ENCODE peak calls at places on chromosome 10, in four cellular contexts. One of them, this sample, is unnamed.

GRCh38 chr10:88897019-88897853 is 17.2 kb downstream of the STAMBPL1 start:
- DNase-seq in H9: no peak
- DNase-seq in H1: no peak
- DNase-seq in neuronal stem cell: no peak
- DNase-seq in this sample: peak

GRCh38 chr10:24208661-24209420 is at the start of gene KIAA1217:
- DNase-seq in H9: peak
- DNase-seq in H1: peak
- DNase-seq in neuronal stem cell: peak
- DNase-seq in this sample: peak

GRCh38 chr10:37734971-37735370 is 122.4 kb downstream of the ZNF248 start:
- DNase-seq in H9: no peak
- DNase-seq in H1: no peak
- DNase-seq in neuronal stem cell: no peak
- DNase-seq in this sample: no peak

GRCh38 chr10:71857934-71858890 is 7.2 kb upstream of the PSAP start:
- DNase-seq in H9: no peak
- DNase-seq in H1: no peak
- DNase-seq in neuronal stem cell: no peak
- DNase-seq in this sample: no peak

GRCh38 chr10:102247724-102248123 is 2.4 kb downstream of the GBF1 start:
- DNase-seq in H9: no peak
- DNase-seq in H1: no peak
- DNase-seq in neuronal stem cell: no peak
- DNase-seq in this sample: no peak

GRCh38 chr10:124264711-124265390 is 153.9 kb downstream of the OAT start:
- DNase-seq in H9: no peak
- DNase-seq in H1: no peak
- DNase-seq in neuronal stem cell: no peak
- DNase-seq in this sample: no peak

GRCh38 chr10:59626523-59626869 is 83.2 kb downstream of the SLC16A9 start:
- DNase-seq in H9: no peak
- DNase-seq in H1: no peak
- DNase-seq in neuronal stem cell: no peak
- DNase-seq in this sample: no peak

GRCh38 chr10:49037187-49037586 is 78.1 kb downstream of the VSTM4 start:
- DNase-seq in H9: no peak
- DNase-seq in H1: no peak
- DNase-seq in neuronal stem cell: no peak
- DNase-seq in this sample: no peak

GRCh38 chr10:266974-267425 is 131.7 kb downstream of the ZMYND11 start:
- DNase-seq in H9: no peak
- DNase-seq in H1: no peak
- DNase-seq in neuronal stem cell: no peak
- DNase-seq in this sample: peak

GRCh38 chr10:44962870-44963738 is 3.5 kb downstream of the RASSF4 start:
- DNase-seq in H9: peak
- DNase-seq in H1: peak
- DNase-seq in neuronal stem cell: no peak
- DNase-seq in this sample: peak

GRCh38 chr10:60021324-60021723 is 115.0 kb upstream of the CCDC6 start:
- DNase-seq in H9: no peak
- DNase-seq in H1: no peak
- DNase-seq in neuronal stem cell: no peak
- DNase-seq in this sample: no peak

GRCh38 chr10:78981257-78981969 is 87.4 kb upstream of the ZMIZ1 start:
- DNase-seq in H9: no peak
- DNase-seq in H1: no peak
- DNase-seq in neuronal stem cell: no peak
- DNase-seq in this sample: no peak

GRCh38 chr10:64090865-64091264 is 569.7 kb downstream of the REEP3 start:
- DNase-seq in H9: no peak
- DNase-seq in H1: no peak
- DNase-seq in neuronal stem cell: no peak
- DNase-seq in this sample: no peak

GRCh38 chr10:7561216-7561893 is 105.4 kb downstream of the ITIH5 start:
- DNase-seq in H9: peak
- DNase-seq in H1: peak
- DNase-seq in neuronal stem cell: no peak
- DNase-seq in this sample: no peak

GRCh38 chr10:126957111-126957510 is 51.9 kb downstream of the DOCK1 start:
- DNase-seq in H9: no peak
- DNase-seq in H1: no peak
- DNase-seq in neuronal stem cell: no peak
- DNase-seq in this sample: no peak
- H2BK12ac ChIP-seq in H9: no peak
- H2BK12ac ChIP-seq in H1: no peak
- H2BK12ac ChIP-seq in neuronal stem cell: no peak
- H2BK12ac ChIP-seq in this sample: no peak

GRCh38 chr10:5481121-5481520 is 18.2 kb downstream of the CALML5 start:
- DNase-seq in H9: no peak
- DNase-seq in H1: no peak
- DNase-seq in neuronal stem cell: no peak
- DNase-seq in this sample: no peak
- H2BK12ac ChIP-seq in H9: no peak
- H2BK12ac ChIP-seq in H1: peak
- H2BK12ac ChIP-seq in neuronal stem cell: peak
- H2BK12ac ChIP-seq in this sample: no peak

DNA sequence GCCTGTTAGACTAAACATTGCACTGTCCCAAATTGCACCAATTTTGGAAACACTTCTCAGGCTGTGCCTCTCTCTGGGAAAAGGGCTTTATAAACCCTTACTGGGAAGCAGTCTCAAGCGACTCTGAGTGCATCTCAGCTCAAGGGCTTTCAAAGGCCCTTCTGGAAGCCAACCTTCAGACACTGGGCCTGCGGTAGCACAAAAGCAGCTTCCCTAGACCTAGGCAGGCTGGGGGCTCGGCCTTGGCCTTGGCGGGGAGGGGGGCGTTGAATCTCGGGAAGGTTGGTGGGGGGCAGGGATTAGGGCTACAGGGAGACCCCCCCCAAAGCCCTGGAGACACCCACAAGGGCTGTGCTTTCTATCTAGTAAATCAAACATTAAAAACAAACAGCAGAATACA is 298.0 kb downstream of the GFRA1 start:
- DNase-seq in H9: no peak
- DNase-seq in H1: no peak
- DNase-seq in neuronal stem cell: no peak
- DNase-seq in this sample: no peak
- H2BK12ac ChIP-seq in H9: no peak
- H2BK12ac ChIP-seq in H1: no peak
- H2BK12ac ChIP-seq in neuronal stem cell: no peak
- H2BK12ac ChIP-seq in this sample: no peak

DNA sequence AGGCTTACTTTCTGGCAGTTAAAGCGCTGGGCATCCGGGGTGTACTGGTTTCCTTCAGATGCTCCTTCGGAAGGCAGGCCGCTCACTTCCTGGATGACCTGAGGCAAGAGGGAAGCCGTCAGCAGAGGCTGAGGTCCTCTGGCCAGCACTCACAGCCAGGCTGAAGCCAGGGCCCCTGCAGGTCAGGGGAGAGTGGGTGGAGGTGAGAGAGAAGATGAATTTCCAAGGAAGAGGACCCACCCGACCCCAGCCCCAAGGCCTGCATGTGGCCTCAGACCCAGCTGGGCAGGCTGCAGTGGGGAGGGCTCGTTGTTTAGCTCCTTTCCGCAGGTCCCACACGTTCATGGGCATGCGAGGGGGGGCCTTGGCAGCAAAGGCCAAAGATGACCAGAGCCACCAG is 71.3 kb downstream of the VWA2 start:
- DNase-seq in H9: no peak
- DNase-seq in H1: no peak
- DNase-seq in neuronal stem cell: no peak
- DNase-seq in this sample: no peak
- H2BK12ac ChIP-seq in H9: no peak
- H2BK12ac ChIP-seq in H1: no peak
- H2BK12ac ChIP-seq in neuronal stem cell: peak
- H2BK12ac ChIP-seq in this sample: no peak

GRCh38 chr10:43689618-43689954 is 40.9 kb upstream of the ZNF32 start:
- DNase-seq in H9: peak
- DNase-seq in H1: no peak
- DNase-seq in neuronal stem cell: no peak
- DNase-seq in this sample: no peak
- H2BK12ac ChIP-seq in H9: no peak
- H2BK12ac ChIP-seq in H1: peak
- H2BK12ac ChIP-seq in neuronal stem cell: no peak
- H2BK12ac ChIP-seq in this sample: peak

GRCh38 chr10:3760083-3760482 is 24.9 kb downstream of the KLF6 start:
- DNase-seq in H9: no peak
- DNase-seq in H1: no peak
- DNase-seq in neuronal stem cell: no peak
- DNase-seq in this sample: no peak

GRCh38 chr10:3757638-3758490 is 27.1 kb downstream of the KLF6 start:
- DNase-seq in H9: peak
- DNase-seq in H1: no peak
- DNase-seq in neuronal stem cell: no peak
- DNase-seq in this sample: peak

GRCh38 chr10:3757250-3757637 is 27.8 kb downstream of the KLF6 start:
- DNase-seq in H9: peak
- DNase-seq in H1: no peak
- DNase-seq in neuronal stem cell: no peak
- DNase-seq in this sample: no peak

GRCh38 chr10:3759397-3759796 is 25.6 kb downstream of the KLF6 start:
- DNase-seq in H9: no peak
- DNase-seq in H1: no peak
- DNase-seq in neuronal stem cell: no peak
- DNase-seq in this sample: no peak

GRCh38 chr10:3758491-3758970 is 26.5 kb downstream of the KLF6 start:
- DNase-seq in H9: no peak
- DNase-seq in H1: no peak
- DNase-seq in neuronal stem cell: no peak
- DNase-seq in this sample: no peak
- H2BK12ac ChIP-seq in H9: no peak
- H2BK12ac ChIP-seq in H1: no peak
- H2BK12ac ChIP-seq in neuronal stem cell: no peak
- H2BK12ac ChIP-seq in this sample: no peak

GRCh38 chr10:70370766-70371165 is 11.7 kb downstream of the LRRC20 start:
- DNase-seq in H9: no peak
- DNase-seq in H1: no peak
- DNase-seq in neuronal stem cell: no peak
- DNase-seq in this sample: no peak

GRCh38 chr10:70368774-70369482 is 13.5 kb downstream of the LRRC20 start:
- DNase-seq in H9: peak
- DNase-seq in H1: no peak
- DNase-seq in neuronal stem cell: no peak
- DNase-seq in this sample: no peak

GRCh38 chr10:70374775-70375614 is 7.4 kb downstream of the LRRC20 start:
- DNase-seq in H9: no peak
- DNase-seq in H1: no peak
- DNase-seq in neuronal stem cell: no peak
- DNase-seq in this sample: peak

GRCh38 chr10:70369498-70370018 is 12.9 kb downstream of the LRRC20 start:
- DNase-seq in H9: no peak
- DNase-seq in H1: no peak
- DNase-seq in neuronal stem cell: no peak
- DNase-seq in this sample: no peak

GRCh38 chr10:70371846-70372245 is 10.6 kb downstream of the LRRC20 start:
- DNase-seq in H9: no peak
- DNase-seq in H1: no peak
- DNase-seq in neuronal stem cell: no peak
- DNase-seq in this sample: no peak
- H2BK12ac ChIP-seq in H9: no peak
- H2BK12ac ChIP-seq in H1: peak
- H2BK12ac ChIP-seq in neuronal stem cell: no peak
- H2BK12ac ChIP-seq in this sample: no peak

This sample was measured in mesenchymal stem cell.